ENCODE peak calls at places on chromosomes 6 and 20, in ten cellular contexts. W is mesenchymal stem cell, R is heart left ventricle, Y is aorta, Q is lung, V is right cardiac atrium, I is HCT116, D is upper lobe of right lung, U is A673, M is cardiac muscle cell. N is an unnamed sample. For H3K27me3 and H3K9me3, the result is how much of the 10 kb centered on the place peaks cover.

GRCh38 chr6:36984581-36985383 is 1.2 kb downstream of the MTCH1 start:
- DNase-seq in R (peak), W (peak), V (peak), D (peak), Y (peak), U (peak), M (peak), Q (peak), I (peak), N (peak)

GRCh38 chr6:24972551-24972950 is 36.8 kb upstream of the RIPOR2 start:
- DNase-seq in M (no peak), I (no peak), W (no peak), U (no peak), V (no peak), Y (no peak), Q (no peak), D (no peak), R (no peak), N (no peak)

GRCh38 chr6:168088161-168089106 is 9.4 kb upstream of the FRMD1 start:
- DNase-seq in W (peak), V (peak), I (no peak), D (no peak), Q (no peak), U (no peak), Y (no peak), R (peak), M (peak), N (peak)

GRCh38 chr6:149234051-149234962 is 83.2 kb upstream of the TAB2 start:
- DNase-seq in Q (no peak), U (no peak), V (no peak), M (no peak), Y (no peak), W (peak), R (no peak), D (no peak), I (peak), N (no peak)

GRCh38 chr20:45012682-45013302 is 46.5 kb downstream of the STK4 start:
- DNase-seq in R (no peak), Q (no peak), V (no peak), D (no peak), I (no peak), U (no peak), W (peak), Y (no peak), M (no peak), N (no peak)

GRCh38 chr6:134983823-134984222 is 33.9 kb upstream of the ALDH8A1 start:
- DNase-seq in U (no peak), W (no peak), Q (no peak), I (no peak), D (no peak), R (no peak), V (no peak), Y (no peak), M (no peak), N (no peak)

GRCh38 chr6:163585932-163586437 is 171.5 kb downstream of the QKI start:
- DNase-seq in I (peak), U (peak), W (peak), V (no peak), Q (peak), M (no peak), Y (peak), R (peak), D (no peak), N (no peak)

GRCh38 chr6:98832282-98833100 is 1.9 kb upstream of the POU3F2 start:
- DNase-seq in Y (peak), I (no peak), W (peak), R (no peak), V (no peak), U (peak), Q (no peak), D (no peak), M (peak), N (no peak)

GRCh38 chr6:12417191-12417590 is 127.0 kb downstream of the EDN1 start:
- DNase-seq in D (no peak), M (no peak), U (no peak), I (no peak), Y (no peak), Q (no peak), R (no peak), V (no peak), W (no peak), N (no peak)

GRCh38 chr6:93176070-93176469 is 243.3 kb downstream of the EPHA7 start:
- DNase-seq in M (no peak), U (no peak), I (no peak), Y (no peak), R (no peak), W (no peak), Q (no peak), D (no peak), V (no peak), N (no peak)

GRCh38 chr6:154408906-154409500 is 52.4 kb upstream of the IPCEF1 start:
- DNase-seq in M (no peak), Y (no peak), U (peak), Q (no peak), R (peak), I (no peak), V (no peak), W (peak), D (no peak), N (no peak)

GRCh38 chr6:127019828-127020227 is 98.6 kb upstream of the RSPO3 start:
- DNase-seq in R (no peak), D (no peak), U (no peak), M (no peak), Q (no peak), I (no peak), Y (no peak), V (no peak), W (no peak), N (no peak)

GRCh38 chr20:21575981-21576740 is 62.3 kb upstream of the NKX2-2 start:
- DNase-seq in V (no peak), Y (no peak), W (no peak), I (no peak), D (no peak), U (peak), M (no peak), R (no peak), Q (no peak), N (no peak)

GRCh38 chr20:21573259-21573658 is 59.4 kb upstream of the NKX2-2 start:
- DNase-seq in V (no peak), M (no peak), D (no peak), Y (no peak), Q (no peak), W (no peak), U (no peak), R (no peak), I (no peak), N (no peak)

GRCh38 chr20:21574443-21574842 is 60.6 kb upstream of the NKX2-2 start:
- DNase-seq in I (no peak), Y (no peak), U (no peak), M (no peak), R (no peak), W (no peak), V (no peak), D (no peak), Q (no peak), N (no peak)

GRCh38 chr20:21575167-21575566 is 61.3 kb upstream of the NKX2-2 start:
- DNase-seq in M (no peak), D (no peak), R (no peak), I (no peak), V (no peak), U (peak), W (no peak), Q (no peak), Y (no peak), N (no peak)

DNA sequence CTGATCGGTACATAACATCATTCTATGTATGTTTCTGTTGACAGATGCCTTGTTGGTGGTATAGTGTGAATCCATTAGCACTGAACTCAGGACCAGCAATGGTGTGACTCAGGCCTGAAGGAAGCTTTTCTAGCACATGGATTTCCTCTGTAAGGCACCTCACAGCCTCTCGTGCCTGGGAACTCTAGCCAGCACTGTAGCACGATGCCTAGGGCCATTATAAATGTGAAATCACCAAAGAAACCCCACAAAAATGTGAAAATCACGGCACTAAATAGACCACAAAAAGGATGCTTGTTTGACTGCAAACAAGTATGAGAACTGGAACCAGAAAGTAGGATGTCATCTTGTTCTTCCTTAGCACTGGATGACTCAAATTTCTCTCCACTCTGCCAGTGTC is 63.7 kb upstream of the NKX2-2 start:
- DNase-seq in M (no peak), Y (no peak), D (no peak), W (no peak), Q (no peak), I (no peak), V (no peak), U (no peak), R (no peak), N (no peak)
- H3K27me3 ChIP-seq in M (half or more), Y (under half), D (under half), W (under half), Q (under half), I (half or more), V (under half), U (under half), R (under half), N (under half)

DNA sequence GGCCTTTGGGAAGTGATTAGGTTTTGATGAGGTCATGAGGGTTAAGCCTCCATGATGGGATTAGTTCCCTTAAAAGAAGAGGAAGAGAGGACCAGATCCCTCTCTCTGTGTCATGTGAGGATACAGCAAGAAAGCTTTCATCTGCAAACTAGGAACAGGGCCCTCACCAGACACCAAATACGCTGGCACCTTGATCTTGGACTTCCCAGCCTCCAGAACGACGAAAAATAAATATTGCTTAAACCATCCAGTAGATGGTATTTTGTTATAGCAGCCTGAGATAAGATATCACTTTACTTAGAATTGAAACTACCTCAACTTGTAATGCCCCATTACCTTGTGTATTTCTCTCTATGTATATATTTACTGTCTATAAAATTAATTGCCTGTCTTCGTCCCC is 65.4 kb upstream of the NNAT start:
- DNase-seq in M (no peak), Y (no peak), Q (no peak), I (no peak), U (no peak), V (no peak), W (no peak), R (no peak), D (no peak), N (no peak)
- H3K9me3 ChIP-seq in M (under half), Y (under half), Q (under half), I (under half), U (under half), V (under half), W (under half), R (under half), D (under half), N (under half)

DNA sequence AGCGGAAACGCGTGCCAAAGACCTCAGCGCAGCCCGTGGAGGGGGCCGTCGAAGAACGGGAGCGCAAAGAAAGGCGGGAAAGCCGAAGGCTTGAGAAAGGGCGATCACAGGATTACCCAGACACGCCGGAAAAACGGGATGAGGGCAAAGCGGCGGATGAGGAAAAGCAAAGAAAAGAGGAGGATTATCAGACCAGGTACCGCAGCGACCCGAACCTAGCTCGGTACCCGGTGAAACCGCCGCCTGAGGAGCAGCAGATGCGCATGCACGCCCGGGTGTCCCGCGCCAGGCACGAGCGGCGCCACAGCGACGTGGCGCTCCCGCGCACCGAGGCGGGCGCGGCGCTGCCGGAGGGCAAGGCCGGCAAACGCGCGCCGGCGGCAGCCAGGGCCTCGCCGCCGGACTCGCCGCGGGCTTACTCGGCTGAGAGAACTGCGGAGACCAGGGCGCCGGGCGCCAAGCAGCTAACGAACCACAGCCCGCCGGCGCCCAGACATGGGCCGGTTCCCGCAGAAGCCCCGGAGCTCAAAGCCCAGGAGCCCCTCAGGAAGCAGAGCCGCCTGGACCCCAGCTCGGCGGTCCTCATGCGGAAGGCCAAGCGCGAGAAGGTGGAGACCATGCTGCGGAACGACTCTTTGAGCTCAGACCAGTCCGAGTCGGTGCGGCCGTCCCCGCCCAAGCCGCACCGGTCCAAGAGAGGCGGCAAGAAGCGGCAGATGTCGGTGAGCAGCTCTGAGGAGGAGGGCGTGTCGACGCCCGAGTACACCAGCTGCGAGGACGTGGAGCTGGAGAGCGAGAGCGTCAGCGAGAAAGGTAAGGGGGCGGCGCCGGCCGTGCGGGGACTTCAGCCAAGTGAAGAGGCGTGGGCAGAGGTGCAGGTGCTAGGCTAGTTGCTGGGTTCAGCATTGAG is 296.2 kb downstream of the RIMS1 start:
- DNase-seq in R (no peak), U (peak), D (peak), W (peak), M (peak), Y (no peak), I (no peak), V (peak), Q (peak), N (peak)
- H3K27me3 ChIP-seq in R (under half), U (half or more), D (under half), W (under half), M (half or more), Y (under half), I (under half), V (under half), Q (under half), N (under half)

GRCh38 chr20:29297411-29298270 is 1959.8 kb upstream of the DEFB115 start:
- DNase-seq in D (no peak), M (no peak), Q (no peak), V (no peak), R (no peak), Y (no peak), U (no peak), W (no peak), I (no peak), N (no peak)
- H3K9me3 ChIP-seq in D (under half), M (under half), Q (under half), V (under half), R (under half), Y (under half), U (under half), W (under half), I (under half), N (under half)

DNA sequence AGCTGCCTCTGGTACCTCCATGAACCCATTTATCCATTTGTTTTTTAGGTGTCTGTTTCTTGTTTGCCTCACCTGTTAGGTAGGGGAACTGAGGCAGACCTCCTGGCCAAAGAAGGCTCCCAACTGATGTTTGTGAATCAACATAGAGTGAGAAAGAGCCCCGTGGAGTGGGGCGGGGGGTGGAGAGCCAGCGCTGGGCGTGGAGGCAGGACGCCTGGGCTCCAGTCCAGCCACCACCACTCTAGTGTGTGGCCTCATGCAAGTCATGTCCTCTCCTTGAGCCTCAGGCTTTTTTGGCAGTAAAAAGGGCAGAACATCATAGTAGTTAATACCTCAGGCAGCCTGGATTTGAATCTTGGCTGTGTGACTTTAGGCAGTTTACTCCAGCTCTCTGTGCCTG is 42.2 kb upstream of the SCRT2 start:
- DNase-seq in D (peak), Q (no peak), R (no peak), W (no peak), M (no peak), U (no peak), V (no peak), Y (no peak), I (no peak), N (no peak)
- H3K27me3 ChIP-seq in D (under half), Q (under half), R (under half), W (half or more), M (under half), U (under half), V (under half), Y (under half), I (under half), N (under half)

N was measured in colonic mucosa.